ENCODE peak calls at places on chromosomes 7 and 10, in four cellular contexts. K is heart right ventricle, Z is lower lobe of right lung, Q is dorsolateral prefrontal cortex. P is an unnamed sample.

GRCh38 chr7:137838706-137839315 is 8.0 kb downstream of the DGKI start:
- DNase-seq in Z (no peak), K (no peak), Q (no peak), P (no peak)

GRCh38 chr10:34880817-34881216 is 65.7 kb upstream of the PARD3 start:
- DNase-seq in Z (no peak), Q (no peak), K (no peak), P (peak)

GRCh38 chr10:9858816-9859215 is 1158.9 kb upstream of the CELF2 start:
- DNase-seq in Q (no peak), K (no peak), Z (no peak), P (no peak)

GRCh38 chr7:71457881-71458590 is 326.1 kb downstream of the GALNT17 start:
- DNase-seq in K (no peak), Q (no peak), Z (no peak), P (no peak)

GRCh38 chr7:7122033-7122478 is 60.3 kb upstream of the C1GALT1 start:
- DNase-seq in K (no peak), Z (no peak), Q (no peak), P (no peak)

GRCh38 chr7:21261627-21262564 is 166.0 kb upstream of the SP4 start:
- DNase-seq in Z (no peak), K (no peak), Q (peak), P (peak)

GRCh38 chr10:24239289-24239688 is 30.4 kb downstream of the KIAA1217 start:
- DNase-seq in Z (no peak), Q (no peak), K (no peak), P (no peak)

GRCh38 chr7:157937432-157937831 is 600.6 kb downstream of the DNAJB6 start:
- DNase-seq in Z (no peak), Q (no peak), K (no peak), P (no peak)

GRCh38 chr10:123804716-123805115 is 86.9 kb downstream of the CPXM2 start:
- DNase-seq in Q (no peak), Z (no peak), K (no peak), P (peak)

GRCh38 chr10:26435852-26436251 is 2.3 kb upstream of the APBB1IP start:
- DNase-seq in Q (no peak), K (no peak), Z (no peak), P (no peak)

GRCh38 chr10:110544958-110545537 is 22.4 kb upstream of the SMC3 start:
- DNase-seq in Z (no peak), Q (no peak), K (no peak), P (peak)

GRCh38 chr7:48261696-48262095 is 90.4 kb downstream of the ABCA13 start:
- DNase-seq in Z (no peak), Q (no peak), K (no peak), P (no peak)

GRCh38 chr7:101426303-101427011 is 63.8 kb downstream of the COL26A1 start:
- DNase-seq in K (no peak), Z (no peak), Q (no peak), P (no peak)

GRCh38 chr10:125038637-125039036 is 96.7 kb downstream of the ZRANB1 start:
- DNase-seq in Z (peak), Q (no peak), K (peak), P (no peak)

GRCh38 chr7:159061674-159062212 is 82.9 kb downstream of the VIPR2 start:
- DNase-seq in Q (no peak), K (no peak), Z (no peak), P (no peak)

GRCh38 chr10:101011517-101012423 is 12.2 kb downstream of the LZTS2 start:
- DNase-seq in Q (no peak), Z (no peak), K (no peak), P (peak)

GRCh38 chr10:127017406-127018297 is 112.4 kb downstream of the DOCK1 start:
- DNase-seq in Z (no peak), K (no peak), Q (no peak), P (no peak)

GRCh38 chr10:103177123-103177522 is 15.9 kb downstream of the NT5C2 start:
- DNase-seq in Z (no peak), Q (no peak), K (no peak), P (no peak)

GRCh38 chr10:116743266-116744064 is 1.1 kb upstream of the HSPA12A start:
- DNase-seq in Q (no peak), Z (no peak), K (no peak), P (no peak)

GRCh38 chr7:66913118-66914049 is 7.6 kb upstream of the TMEM248 start:
- DNase-seq in Q (no peak), Z (no peak), K (no peak), P (no peak)

GRCh38 chr7:149869291-149869650 is 4.5 kb upstream of the ATP6V0E2 start:
- DNase-seq in Z (no peak), K (no peak), Q (no peak), P (no peak)

GRCh38 chr7:89680161-89680560 is 474.1 kb upstream of the STEAP1 start:
- DNase-seq in K (no peak), Z (no peak), Q (no peak), P (no peak)

GRCh38 chr7:158684329-158684728 is 20.3 kb downstream of the NCAPG2 start:
- DNase-seq in Q (no peak), K (no peak), Z (no peak), P (no peak)

GRCh38 chr7:103690576-103690975 is 244.6 kb upstream of the SLC26A5 start:
- DNase-seq in Q (no peak), Z (no peak), K (no peak), P (no peak)

GRCh38 chr7:103687272-103687671 is 241.3 kb upstream of the SLC26A5 start:
- DNase-seq in Z (no peak), K (no peak), Q (no peak), P (no peak)

GRCh38 chr7:103691291-103691690 is 245.3 kb upstream of the SLC26A5 start:
- DNase-seq in Z (no peak), Q (no peak), K (no peak), P (no peak)

GRCh38 chr7:103687981-103688380 is 242.0 kb upstream of the SLC26A5 start:
- DNase-seq in Q (no peak), K (no peak), Z (no peak), P (no peak)

GRCh38 chr7:103689262-103689661 is 243.3 kb upstream of the SLC26A5 start:
- DNase-seq in Z (no peak), K (no peak), Q (no peak), P (no peak)
- H3K4me3 ChIP-seq in Z (no peak), K (no peak), Q (no peak), P (no peak)

GRCh38 chr10:71316786-71317160 is 2.3 kb upstream of the SLC29A3 start:
- DNase-seq in K (no peak), Z (no peak), Q (no peak), P (no peak)

GRCh38 chr10:71320592-71320991 is 1.5 kb downstream of the SLC29A3 start:
- DNase-seq in Q (no peak), K (no peak), Z (no peak), P (no peak)

GRCh38 chr10:71321386-71321785 is 2.3 kb downstream of the SLC29A3 start:
- DNase-seq in Q (no peak), K (no peak), Z (no peak), P (no peak)

GRCh38 chr10:71319042-71319799 is at the start of gene SLC29A3:
- DNase-seq in K (peak), Z (peak), Q (peak), P (peak)

DNA sequence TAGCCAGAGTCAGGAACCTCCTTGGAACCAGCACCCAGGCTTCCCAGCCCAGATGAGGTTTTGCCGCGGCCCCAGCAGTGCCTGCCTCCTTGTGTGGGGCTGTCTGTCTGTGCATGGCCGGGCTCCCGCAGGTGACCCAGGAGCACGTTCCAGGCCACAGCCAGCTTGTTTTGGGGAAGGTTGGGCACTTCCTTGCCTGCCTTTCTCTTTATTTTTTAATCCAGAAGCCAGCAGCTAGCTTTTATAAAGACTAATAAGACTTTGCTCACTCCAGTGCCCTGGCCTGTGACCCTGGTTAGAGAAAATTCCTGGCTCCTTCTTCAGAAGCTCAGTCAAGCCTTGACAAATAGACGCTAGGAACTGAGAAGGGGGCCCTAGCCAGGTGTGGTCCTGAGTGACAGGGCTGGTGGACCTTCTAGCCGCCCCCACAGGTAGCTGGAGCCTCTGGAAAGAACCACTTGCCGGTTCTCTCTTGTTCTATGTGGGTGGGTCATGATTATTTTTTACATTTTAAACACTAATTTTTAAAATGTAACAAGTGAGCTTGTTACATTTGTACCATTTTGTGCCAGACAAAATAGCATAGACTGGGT is 837 bp downstream of the SLC29A3 start:
- DNase-seq in Q (no peak), K (no peak), Z (no peak), P (no peak)
- TF ChIP-seq CTCF in Q (no peak), K (no peak), Z (no peak), P (no peak)

GRCh38 chr7:122092964-122093797 is 50.9 kb downstream of the AASS start:
- DNase-seq in Q (no peak), Z (peak), K (peak), P (peak)
- H3K4me3 ChIP-seq in Q (no peak), Z (no peak), K (no peak), P (no peak)

GRCh38 chr7:44236333-44236728 is 35.6 kb downstream of the YKT6 start:
- DNase-seq in Z (no peak), K (no peak), Q (no peak), P (no peak)
- TF ChIP-seq CTCF in Z (no peak), K (no peak), Q (no peak), P (no peak)

P was measured in fibroblast of villous mesenchyme.